ENCODE peak calls at places on chromosomes 5 and 9, in eight cellular contexts. W is H1, F is WTC11, E is HepG2, Z is IMR-90, M is A549, Q is K562, D is GM12878. N is an unnamed sample.

GRCh38 chr5:124790895-124791732 is 44.7 kb upstream of the ZNF608 start:
- DNase-seq in W (no peak), F (no peak), E (no peak), Z (peak; percentile 17), M (peak; percentile 16), Q (no peak), D (no peak), N (no peak)

GRCh38 chr5:58156977-58157701 is 302.7 kb downstream of the PLK2 start:
- DNase-seq in W (no peak), F (no peak), E (no peak), Z (peak; percentile 53), M (no peak), Q (no peak), D (no peak), N (peak; percentile 29)

GRCh38 chr5:128825826-128826225 is 139.5 kb upstream of the SLC27A6 start:
- DNase-seq in W (no peak), F (no peak), E (no peak), Z (peak; percentile 17), M (no peak), Q (no peak), D (no peak), N (no peak)

GRCh38 chr5:127813633-127814171 is 110.5 kb downstream of the CCDC192 start:
- DNase-seq in W (no peak), F (no peak), E (no peak), Z (peak; percentile 91), M (peak; percentile 21), Q (no peak), D (no peak), N (no peak)

GRCh38 chr5:132272341-132273210 is 15.1 kb downstream of the PDLIM4 start:
- DNase-seq in W (no peak), F (peak; percentile 89), E (peak; percentile 38), Z (peak; percentile 39), M (peak; percentile 75), Q (peak; percentile 69), D (no peak), N (peak; percentile 81)

GRCh38 chr5:143985832-143986485 is 174.0 kb downstream of the HMHB1 start:
- DNase-seq in W (no peak), F (no peak), E (no peak), Z (peak; percentile 79), M (no peak), Q (no peak), D (no peak), N (no peak)

GRCh38 chr9:136617746-136618577 is 44.8 kb upstream of the EGFL7 start:
- DNase-seq in W (no peak), F (no peak), E (no peak), Z (no peak), M (no peak), Q (no peak), D (no peak), N (no peak)

GRCh38 chr9:9921771-9922170 is 691.0 kb downstream of the PTPRD start:
- DNase-seq in W (no peak), F (no peak), E (no peak), Z (no peak), M (no peak), Q (no peak), D (no peak), N (no peak)

GRCh38 chr5:128826290-128826689 is 139.0 kb upstream of the SLC27A6 start:
- DNase-seq in W (no peak), F (no peak), E (no peak), Z (no peak), M (no peak), Q (no peak), D (no peak), N (no peak)

GRCh38 chr5:96408276-96408777 is 24.7 kb downstream of the PCSK1 start:
- DNase-seq in W (no peak), F (no peak), E (no peak), Z (peak; percentile 25), M (peak; percentile 23), Q (peak; percentile 9), D (no peak), N (no peak)

GRCh38 chr5:27854243-27854852 is 816.0 kb upstream of the CDH9 start:
- DNase-seq in W (no peak), F (no peak), E (no peak), Z (no peak), M (no peak), Q (no peak), D (no peak), N (no peak)

GRCh38 chr9:37963936-37964739 is 60.2 kb upstream of the SLC25A51 start:
- DNase-seq in W (no peak), F (no peak), E (peak; percentile 94), Z (peak; percentile 99), M (peak; percentile 54), Q (no peak), D (no peak), N (no peak)

GRCh38 chr5:127934791-127935256 is 148.7 kb upstream of the SLC12A2 start:
- DNase-seq in W (peak; percentile 41), F (no peak), E (peak; percentile 97), Z (peak; percentile 63), M (peak; percentile 88), Q (no peak), D (no peak), N (no peak)

GRCh38 chr5:32642276-32643002 is 57.1 kb downstream of the SUB1 start:
- DNase-seq in W (no peak), F (no peak), E (peak; percentile 55), Z (peak; percentile 61), M (peak; percentile 15), Q (no peak), D (no peak), N (no peak)

GRCh38 chr5:95393279-95393678 is 2.1 kb downstream of the FAM81B start:
- DNase-seq in W (no peak), F (no peak), E (no peak), Z (no peak), M (no peak), Q (no peak), D (no peak), N (no peak)

GRCh38 chr5:171750316-171750788 is 35.3 kb upstream of the SMIM23 start:
- DNase-seq in W (no peak), F (peak; percentile 63), E (peak; percentile 4), Z (peak; percentile 7), M (peak; percentile 16), Q (peak; percentile 27), D (no peak), N (peak; percentile 26)

GRCh38 chr9:127055745-127056402 is 66.6 kb downstream of the ANGPTL2 start:
- DNase-seq in W (no peak), F (no peak), E (no peak), Z (no peak), M (no peak), Q (no peak), D (no peak), N (no peak)

GRCh38 chr9:116394070-116394469 is 240.5 kb downstream of the PAPPA start:
- DNase-seq in W (no peak), F (no peak), E (no peak), Z (no peak), M (no peak), Q (no peak), D (no peak), N (no peak)

GRCh38 chr5:31587546-31587945 is 51.4 kb upstream of the PDZD2 start:
- DNase-seq in W (peak; percentile 5), F (no peak), E (no peak), Z (no peak), M (no peak), Q (no peak), D (no peak), N (no peak)

GRCh38 chr5:141869514-141869913 is 8.7 kb downstream of the PCDH1 start:
- DNase-seq in W (no peak), F (no peak), E (no peak), Z (no peak), M (no peak), Q (no peak), D (no peak), N (no peak)

DNA sequence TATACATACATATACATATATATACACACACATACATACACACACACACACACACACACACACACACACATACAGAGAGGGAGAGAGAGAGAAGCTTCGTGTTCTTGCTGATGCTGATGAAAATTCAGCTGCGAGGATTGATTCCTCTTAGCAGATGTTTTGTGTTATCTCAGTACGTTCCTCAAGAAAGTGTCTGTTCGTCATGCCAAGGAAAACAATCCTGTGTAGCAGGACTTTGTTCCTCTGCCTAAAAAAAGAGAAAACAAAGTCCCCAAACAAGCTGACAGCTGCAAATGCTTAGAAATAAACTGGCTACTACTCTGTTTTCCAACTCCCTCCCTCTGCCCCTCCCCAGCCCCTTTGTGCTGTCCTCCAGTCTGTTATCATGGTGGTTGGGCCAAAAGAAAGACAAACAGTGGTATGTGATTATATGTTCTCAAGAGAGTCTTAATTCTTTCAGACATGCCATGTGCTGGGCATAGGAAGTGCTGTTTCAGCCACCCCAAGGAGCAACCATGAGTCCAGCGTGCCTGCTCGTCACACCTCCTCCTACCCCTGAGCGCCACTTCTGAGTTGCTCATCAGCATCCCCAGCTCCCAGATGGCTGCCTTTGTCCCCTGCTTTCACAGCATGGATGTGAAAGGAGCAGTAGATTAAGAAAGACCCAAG is 71.5 kb upstream of the EQTN start:
- DNase-seq in W (no peak), F (no peak), E (no peak), Z (no peak), M (no peak), Q (no peak), D (no peak), N (no peak)
- TF ChIP-seq USF2 in W (no peak), F (no peak), E (no peak), Z (no peak), M (no peak), Q (no peak), D (no peak), N (no peak)

GRCh38 chr5:55081541-55081940 is 20.9 kb upstream of the GZMA start:
- DNase-seq in W (no peak), F (no peak), E (no peak), Z (no peak), M (no peak), Q (no peak), D (no peak), N (no peak)
- TF ChIP-seq USF2 in W (no peak), F (no peak), E (no peak), Z (no peak), M (no peak), Q (no peak), D (no peak), N (no peak)

GRCh38 chr5:119274024-119274766 is 81.6 kb upstream of the TNFAIP8 start:
- DNase-seq in W (no peak), F (no peak), E (peak; percentile 21), Z (peak; percentile 35), M (no peak), Q (no peak), D (no peak), N (no peak)

GRCh38 chr5:119274767-119275130 is 81.1 kb upstream of the TNFAIP8 start:
- DNase-seq in W (no peak), F (no peak), E (no peak), Z (peak; percentile 88), M (no peak), Q (no peak), D (no peak), N (no peak)

GRCh38 chr5:119271758-119272730 is 83.8 kb upstream of the TNFAIP8 start:
- DNase-seq in W (no peak), F (no peak), E (no peak), Z (no peak), M (no peak), Q (no peak), D (no peak), N (no peak)

GRCh38 chr5:119275146-119275872 is 80.5 kb upstream of the TNFAIP8 start:
- DNase-seq in W (no peak), F (no peak), E (no peak), Z (peak; percentile 61), M (no peak), Q (no peak), D (no peak), N (no peak)

GRCh38 chr5:119273391-119273839 is 82.4 kb upstream of the TNFAIP8 start:
- DNase-seq in W (no peak), F (no peak), E (no peak), Z (no peak), M (no peak), Q (no peak), D (no peak), N (no peak)
- TF ChIP-seq USF2 in W (no peak), F (no peak), E (no peak), Z (no peak), M (no peak), Q (no peak), D (no peak), N (no peak)

GRCh38 chr5:173888473-173889135 is 455 bp downstream of the CPEB4 start:
- DNase-seq in W (no peak), F (peak; percentile 25), E (no peak), Z (peak; percentile 24), M (no peak), Q (no peak), D (no peak), N (peak; percentile 49)
- TF ChIP-seq USF2 in W (no peak), F (no peak), E (no peak), Z (no peak), M (no peak), Q (no peak), D (no peak), N (no peak)

N was measured in SK-N-SH.